ENCODE peak calls at places on chromosomes 5 and 9, in ten cellular contexts. One of them, this sample, is unnamed.
A peak's percentile ranks its signal among the peaks of the same experiment; 100 is the strongest.

GRCh38 chr5:175805256-175806011 is 65.9 kb upstream of the CPLX2 start:
- DNase-seq in H1: no peak
- DNase-seq in effector memory CD4-positive, alpha-beta T cell: no peak
- DNase-seq in A549: no peak
- DNase-seq in body of pancreas: no peak
- DNase-seq in prostate gland: no peak
- DNase-seq in CD4-positive, CD25-positive, alpha-beta regulatory T cell: no peak
- DNase-seq in mammary epithelial cell: no peak
- DNase-seq in aorta: no peak
- DNase-seq in heart right ventricle: no peak
- DNase-seq in this sample: no peak

GRCh38 chr9:21265421-21266189 is 25.8 kb upstream of the IFNA14 start:
- DNase-seq in H1: no peak
- DNase-seq in effector memory CD4-positive, alpha-beta T cell: no peak
- DNase-seq in A549: no peak
- DNase-seq in body of pancreas: no peak
- DNase-seq in prostate gland: peak; percentile 26
- DNase-seq in CD4-positive, CD25-positive, alpha-beta regulatory T cell: no peak
- DNase-seq in mammary epithelial cell: peak; percentile 52
- DNase-seq in aorta: no peak
- DNase-seq in heart right ventricle: no peak
- DNase-seq in this sample: no peak

GRCh38 chr5:14451866-14452265 is 129.7 kb upstream of the OTULINL start:
- DNase-seq in H1: no peak
- DNase-seq in effector memory CD4-positive, alpha-beta T cell: no peak
- DNase-seq in A549: no peak
- DNase-seq in body of pancreas: no peak
- DNase-seq in prostate gland: no peak
- DNase-seq in CD4-positive, CD25-positive, alpha-beta regulatory T cell: no peak
- DNase-seq in mammary epithelial cell: no peak
- DNase-seq in aorta: no peak
- DNase-seq in heart right ventricle: no peak
- DNase-seq in this sample: no peak

GRCh38 chr5:160420331-160420610 is 1.4 kb upstream of the PTTG1 start:
- DNase-seq in H1: no peak
- DNase-seq in effector memory CD4-positive, alpha-beta T cell: no peak
- DNase-seq in A549: no peak
- DNase-seq in body of pancreas: no peak
- DNase-seq in prostate gland: no peak
- DNase-seq in CD4-positive, CD25-positive, alpha-beta regulatory T cell: no peak
- DNase-seq in mammary epithelial cell: no peak
- DNase-seq in aorta: no peak
- DNase-seq in heart right ventricle: no peak
- DNase-seq in this sample: no peak

GRCh38 chr5:135887447-135887864 is 8.2 kb downstream of the IL9 start:
- DNase-seq in H1: peak; percentile 31
- DNase-seq in effector memory CD4-positive, alpha-beta T cell: peak; percentile 36
- DNase-seq in A549: peak; percentile 74
- DNase-seq in body of pancreas: peak; percentile 63
- DNase-seq in prostate gland: peak; percentile 63
- DNase-seq in CD4-positive, CD25-positive, alpha-beta regulatory T cell: peak; percentile 36
- DNase-seq in mammary epithelial cell: peak; percentile 64
- DNase-seq in aorta: no peak
- DNase-seq in heart right ventricle: peak; percentile 27
- DNase-seq in this sample: peak; percentile 57

GRCh38 chr5:163578652-163579051 is 73.2 kb downstream of the MAT2B start:
- DNase-seq in H1: no peak
- DNase-seq in effector memory CD4-positive, alpha-beta T cell: no peak
- DNase-seq in A549: no peak
- DNase-seq in body of pancreas: no peak
- DNase-seq in prostate gland: no peak
- DNase-seq in CD4-positive, CD25-positive, alpha-beta regulatory T cell: no peak
- DNase-seq in mammary epithelial cell: no peak
- DNase-seq in aorta: no peak
- DNase-seq in heart right ventricle: no peak
- DNase-seq in this sample: no peak

GRCh38 chr5:2801602-2802525 is 50.4 kb upstream of the IRX2 start:
- DNase-seq in H1: no peak
- DNase-seq in effector memory CD4-positive, alpha-beta T cell: no peak
- DNase-seq in A549: no peak
- DNase-seq in body of pancreas: no peak
- DNase-seq in prostate gland: no peak
- DNase-seq in CD4-positive, CD25-positive, alpha-beta regulatory T cell: no peak
- DNase-seq in mammary epithelial cell: no peak
- DNase-seq in aorta: no peak
- DNase-seq in heart right ventricle: no peak
- DNase-seq in this sample: no peak

GRCh38 chr9:37283730-37284235 is 138.7 kb upstream of the GRHPR start:
- DNase-seq in H1: no peak
- DNase-seq in effector memory CD4-positive, alpha-beta T cell: no peak
- DNase-seq in A549: no peak
- DNase-seq in body of pancreas: no peak
- DNase-seq in prostate gland: no peak
- DNase-seq in CD4-positive, CD25-positive, alpha-beta regulatory T cell: no peak
- DNase-seq in mammary epithelial cell: peak; percentile 22
- DNase-seq in aorta: no peak
- DNase-seq in heart right ventricle: no peak
- DNase-seq in this sample: no peak

GRCh38 chr5:126656397-126657007 is 55.8 kb downstream of the PHAX start:
- DNase-seq in H1: no peak
- DNase-seq in effector memory CD4-positive, alpha-beta T cell: no peak
- DNase-seq in A549: peak; percentile 55
- DNase-seq in body of pancreas: no peak
- DNase-seq in prostate gland: no peak
- DNase-seq in CD4-positive, CD25-positive, alpha-beta regulatory T cell: peak; percentile 10
- DNase-seq in mammary epithelial cell: no peak
- DNase-seq in aorta: no peak
- DNase-seq in heart right ventricle: no peak
- DNase-seq in this sample: no peak

GRCh38 chr5:80761176-80761575 is 106.4 kb upstream of the DHFR start:
- DNase-seq in H1: no peak
- DNase-seq in effector memory CD4-positive, alpha-beta T cell: no peak
- DNase-seq in A549: no peak
- DNase-seq in body of pancreas: no peak
- DNase-seq in prostate gland: no peak
- DNase-seq in CD4-positive, CD25-positive, alpha-beta regulatory T cell: no peak
- DNase-seq in mammary epithelial cell: no peak
- DNase-seq in aorta: no peak
- DNase-seq in heart right ventricle: no peak
- DNase-seq in this sample: no peak
- H3K27ac ChIP-seq in H1: no peak overlapping the region
- H3K27ac ChIP-seq in effector memory CD4-positive, alpha-beta T cell: no peak overlapping the region
- H3K27ac ChIP-seq in A549: no peak overlapping the region
- H3K27ac ChIP-seq in body of pancreas: no peak overlapping the region
- H3K27ac ChIP-seq in prostate gland: no peak overlapping the region
- H3K27ac ChIP-seq in CD4-positive, CD25-positive, alpha-beta regulatory T cell: no peak overlapping the region
- H3K27ac ChIP-seq in mammary epithelial cell: no peak overlapping the region
- H3K27ac ChIP-seq in aorta: no peak overlapping the region
- H3K27ac ChIP-seq in heart right ventricle: no peak overlapping the region
- H3K27ac ChIP-seq in this sample: no peak overlapping the region

DNA sequence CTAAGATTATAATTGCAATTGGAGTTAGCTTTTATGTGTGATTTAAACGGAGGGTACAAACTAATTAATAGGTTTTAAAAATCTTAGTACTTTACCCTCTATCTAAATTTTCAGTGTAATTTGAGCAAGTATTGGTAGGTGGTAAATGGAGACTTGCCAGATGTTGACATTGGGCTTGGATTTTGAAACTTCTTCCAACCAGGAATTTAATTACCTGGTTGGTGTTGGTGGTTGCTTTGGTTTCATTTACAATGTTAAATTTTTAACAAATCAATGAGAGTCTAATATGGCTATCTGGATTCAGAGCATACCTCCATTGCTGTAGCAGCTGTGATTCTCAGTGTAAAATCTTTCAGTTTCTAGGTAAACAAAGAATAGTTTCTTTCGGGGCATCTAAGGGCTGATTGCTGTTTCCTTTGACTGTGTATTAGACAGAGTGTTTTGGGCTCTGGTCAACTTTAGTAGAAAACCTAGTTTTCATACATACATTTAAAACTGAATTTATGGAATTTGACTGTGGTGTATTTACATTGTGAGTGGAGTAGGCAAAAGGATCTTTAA is 1.9 kb downstream of the DAPK1 start:
- DNase-seq in H1: no peak
- DNase-seq in effector memory CD4-positive, alpha-beta T cell: no peak
- DNase-seq in A549: no peak
- DNase-seq in body of pancreas: no peak
- DNase-seq in prostate gland: no peak
- DNase-seq in CD4-positive, CD25-positive, alpha-beta regulatory T cell: no peak
- DNase-seq in mammary epithelial cell: no peak
- DNase-seq in aorta: no peak
- DNase-seq in heart right ventricle: no peak
- DNase-seq in this sample: no peak
- H3K27ac ChIP-seq in H1: no peak overlapping the region
- H3K27ac ChIP-seq in effector memory CD4-positive, alpha-beta T cell: no peak overlapping the region
- H3K27ac ChIP-seq in A549: peak overlapping the region; percentile 98
- H3K27ac ChIP-seq in body of pancreas: peak overlapping the region; percentile 2
- H3K27ac ChIP-seq in prostate gland: no peak overlapping the region
- H3K27ac ChIP-seq in CD4-positive, CD25-positive, alpha-beta regulatory T cell: no peak overlapping the region
- H3K27ac ChIP-seq in mammary epithelial cell: no peak overlapping the region
- H3K27ac ChIP-seq in aorta: no peak overlapping the region
- H3K27ac ChIP-seq in heart right ventricle: no peak overlapping the region
- H3K27ac ChIP-seq in this sample: peak overlapping the region; percentile 91

GRCh38 chr9:2179557-2179956 is 164.4 kb downstream of the SMARCA2 start:
- DNase-seq in H1: no peak
- DNase-seq in effector memory CD4-positive, alpha-beta T cell: no peak
- DNase-seq in A549: no peak
- DNase-seq in body of pancreas: no peak
- DNase-seq in prostate gland: no peak
- DNase-seq in CD4-positive, CD25-positive, alpha-beta regulatory T cell: no peak
- DNase-seq in mammary epithelial cell: peak; percentile 44
- DNase-seq in aorta: no peak
- DNase-seq in heart right ventricle: no peak
- DNase-seq in this sample: no peak
- H3K27ac ChIP-seq in H1: no peak overlapping the region
- H3K27ac ChIP-seq in effector memory CD4-positive, alpha-beta T cell: no peak overlapping the region
- H3K27ac ChIP-seq in A549: no peak overlapping the region
- H3K27ac ChIP-seq in body of pancreas: no peak overlapping the region
- H3K27ac ChIP-seq in prostate gland: no peak overlapping the region
- H3K27ac ChIP-seq in CD4-positive, CD25-positive, alpha-beta regulatory T cell: no peak overlapping the region
- H3K27ac ChIP-seq in mammary epithelial cell: no peak overlapping the region
- H3K27ac ChIP-seq in aorta: no peak overlapping the region
- H3K27ac ChIP-seq in heart right ventricle: no peak overlapping the region
- H3K27ac ChIP-seq in this sample: no peak overlapping the region

GRCh38 chr5:53507013-53507412 is 26.6 kb downstream of the FST start:
- DNase-seq in H1: no peak
- DNase-seq in effector memory CD4-positive, alpha-beta T cell: no peak
- DNase-seq in A549: no peak
- DNase-seq in body of pancreas: no peak
- DNase-seq in prostate gland: no peak
- DNase-seq in CD4-positive, CD25-positive, alpha-beta regulatory T cell: no peak
- DNase-seq in mammary epithelial cell: no peak
- DNase-seq in aorta: no peak
- DNase-seq in heart right ventricle: no peak
- DNase-seq in this sample: no peak
- H3K27ac ChIP-seq in H1: no peak overlapping the region
- H3K27ac ChIP-seq in effector memory CD4-positive, alpha-beta T cell: no peak overlapping the region
- H3K27ac ChIP-seq in A549: no peak overlapping the region
- H3K27ac ChIP-seq in body of pancreas: no peak overlapping the region
- H3K27ac ChIP-seq in prostate gland: no peak overlapping the region
- H3K27ac ChIP-seq in CD4-positive, CD25-positive, alpha-beta regulatory T cell: no peak overlapping the region
- H3K27ac ChIP-seq in mammary epithelial cell: no peak overlapping the region
- H3K27ac ChIP-seq in aorta: no peak overlapping the region
- H3K27ac ChIP-seq in heart right ventricle: no peak overlapping the region
- H3K27ac ChIP-seq in this sample: no peak overlapping the region

GRCh38 chr5:102716017-102716416 is 39.1 kb upstream of the PAM start:
- DNase-seq in H1: no peak
- DNase-seq in effector memory CD4-positive, alpha-beta T cell: no peak
- DNase-seq in A549: no peak
- DNase-seq in body of pancreas: no peak
- DNase-seq in prostate gland: no peak
- DNase-seq in CD4-positive, CD25-positive, alpha-beta regulatory T cell: no peak
- DNase-seq in mammary epithelial cell: no peak
- DNase-seq in aorta: no peak
- DNase-seq in heart right ventricle: no peak
- DNase-seq in this sample: no peak
- H3K27ac ChIP-seq in H1: no peak overlapping the region
- H3K27ac ChIP-seq in effector memory CD4-positive, alpha-beta T cell: no peak overlapping the region
- H3K27ac ChIP-seq in A549: no peak overlapping the region
- H3K27ac ChIP-seq in body of pancreas: no peak overlapping the region
- H3K27ac ChIP-seq in prostate gland: no peak overlapping the region
- H3K27ac ChIP-seq in CD4-positive, CD25-positive, alpha-beta regulatory T cell: no peak overlapping the region
- H3K27ac ChIP-seq in mammary epithelial cell: peak overlapping the region; percentile 44
- H3K27ac ChIP-seq in aorta: no peak overlapping the region
- H3K27ac ChIP-seq in heart right ventricle: no peak overlapping the region
- H3K27ac ChIP-seq in this sample: no peak overlapping the region

DNA sequence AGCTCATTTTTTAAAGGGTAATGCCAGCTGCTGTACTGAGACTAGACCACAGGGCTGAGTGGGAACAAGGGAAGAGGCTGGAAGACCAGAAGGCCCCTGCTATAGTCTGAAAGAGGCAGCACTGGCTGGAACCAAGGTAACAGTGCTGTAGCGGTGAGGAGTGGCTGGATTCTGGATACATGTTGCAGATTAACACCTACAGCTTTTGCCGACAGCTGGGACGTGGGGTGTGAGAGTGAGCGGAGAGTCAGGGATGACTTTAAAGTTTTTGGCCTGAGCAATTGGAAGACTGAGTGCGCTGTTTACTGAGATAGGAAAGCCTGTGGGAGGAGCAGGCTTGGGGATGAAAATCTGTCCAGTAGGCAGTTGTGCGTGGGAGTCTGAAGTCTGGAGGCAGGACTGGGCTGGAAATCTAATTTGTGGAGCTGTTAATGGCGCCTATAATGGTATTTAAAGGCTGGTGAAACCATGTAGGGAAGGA is 26.5 kb downstream of the AQP7 start:
- DNase-seq in H1: no peak
- DNase-seq in effector memory CD4-positive, alpha-beta T cell: no peak
- DNase-seq in A549: no peak
- DNase-seq in body of pancreas: peak; percentile 8
- DNase-seq in prostate gland: no peak
- DNase-seq in CD4-positive, CD25-positive, alpha-beta regulatory T cell: no peak
- DNase-seq in mammary epithelial cell: no peak
- DNase-seq in aorta: no peak
- DNase-seq in heart right ventricle: no peak
- DNase-seq in this sample: peak; percentile 56
- H3K27ac ChIP-seq in H1: no peak overlapping the region
- H3K27ac ChIP-seq in effector memory CD4-positive, alpha-beta T cell: no peak overlapping the region
- H3K27ac ChIP-seq in A549: peak overlapping the region; percentile 36
- H3K27ac ChIP-seq in body of pancreas: no peak overlapping the region
- H3K27ac ChIP-seq in prostate gland: no peak overlapping the region
- H3K27ac ChIP-seq in CD4-positive, CD25-positive, alpha-beta regulatory T cell: no peak overlapping the region
- H3K27ac ChIP-seq in mammary epithelial cell: no peak overlapping the region
- H3K27ac ChIP-seq in aorta: no peak overlapping the region
- H3K27ac ChIP-seq in heart right ventricle: no peak overlapping the region
- H3K27ac ChIP-seq in this sample: no peak overlapping the region

DNA sequence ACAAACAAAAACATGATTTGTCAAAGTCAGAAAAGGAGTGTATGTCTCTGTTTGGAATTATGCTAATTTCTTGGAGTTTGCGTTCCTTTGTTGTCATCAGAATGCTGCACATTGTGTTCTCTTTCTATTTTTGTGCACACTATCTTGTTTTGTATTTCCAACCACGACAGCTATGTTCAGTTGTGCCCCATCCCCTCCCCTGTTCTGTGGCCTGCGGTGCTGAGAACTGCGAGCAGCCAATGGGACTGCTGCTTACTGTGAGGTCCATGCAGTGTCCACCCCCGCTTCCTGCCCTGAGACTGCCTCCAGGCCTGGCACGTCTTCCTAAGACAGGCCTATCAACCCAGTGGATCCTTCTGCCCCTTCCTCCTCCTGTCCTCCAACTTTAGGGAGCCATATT is 76.8 kb downstream of the PALM2AKAP2 start:
- DNase-seq in H1: no peak
- DNase-seq in effector memory CD4-positive, alpha-beta T cell: no peak
- DNase-seq in A549: no peak
- DNase-seq in body of pancreas: no peak
- DNase-seq in prostate gland: no peak
- DNase-seq in CD4-positive, CD25-positive, alpha-beta regulatory T cell: no peak
- DNase-seq in mammary epithelial cell: no peak
- DNase-seq in aorta: no peak
- DNase-seq in heart right ventricle: peak; percentile 71
- DNase-seq in this sample: peak; percentile 47
- H3K27ac ChIP-seq in H1: no peak overlapping the region
- H3K27ac ChIP-seq in effector memory CD4-positive, alpha-beta T cell: no peak overlapping the region
- H3K27ac ChIP-seq in A549: no peak overlapping the region
- H3K27ac ChIP-seq in body of pancreas: no peak overlapping the region
- H3K27ac ChIP-seq in prostate gland: no peak overlapping the region
- H3K27ac ChIP-seq in CD4-positive, CD25-positive, alpha-beta regulatory T cell: no peak overlapping the region
- H3K27ac ChIP-seq in mammary epithelial cell: no peak overlapping the region
- H3K27ac ChIP-seq in aorta: peak overlapping the region; percentile 19
- H3K27ac ChIP-seq in heart right ventricle: peak overlapping the region; percentile 80
- H3K27ac ChIP-seq in this sample: no peak overlapping the region